ENCODE peak calls at places on chromosomes 12 and 14, in seven cellular contexts. M is NCI-H510A treated with DMSO at 0.1 percent for 48 hours, K is progenitor cell of endocrine pancreas, O is HCT116, T is epithelial cell of prostate, Y is MCF 10A, N is colonic mucosa. L is an unnamed sample.

GRCh38 chr14:65958664-65959562 is 527.3 kb upstream of the CCDC196 start:
- DNase-seq in M (peak), K (no peak), O (peak), T (no peak), Y (peak), N (peak), L (no peak)

GRCh38 chr12:99386907-99387306 is 260.6 kb upstream of the GARIN6 start:
- DNase-seq in M (peak), K (no peak), O (peak), T (no peak), Y (peak), N (no peak), L (peak)

GRCh38 chr12:56087220-56087619 is 7.3 kb downstream of the ERBB3 start:
- DNase-seq in M (peak), K (no peak), O (no peak), T (no peak), Y (peak), N (peak), L (no peak)

GRCh38 chr12:1346126-1346525 is 248.3 kb downstream of the FBXL14 start:
- DNase-seq in M (no peak), K (no peak), O (no peak), T (no peak), Y (no peak), N (no peak), L (no peak)

GRCh38 chr12:2884810-2885209 is 5.9 kb upstream of the TULP3 start:
- DNase-seq in M (no peak), K (no peak), O (no peak), T (no peak), Y (no peak), N (no peak), L (no peak)

GRCh38 chr14:92968291-92969020 is 45.5 kb downstream of the CHGA start:
- DNase-seq in M (no peak), K (no peak), O (no peak), T (no peak), Y (no peak), N (no peak), L (no peak)

GRCh38 chr12:82730832-82731497 is 44.3 kb downstream of the TMTC2 start:
- DNase-seq in M (no peak), K (no peak), O (no peak), T (no peak), Y (no peak), N (no peak), L (no peak)

GRCh38 chr12:30939234-30939633 is 12.7 kb downstream of the TSPAN11 start:
- DNase-seq in M (no peak), K (no peak), O (no peak), T (no peak), Y (peak), N (no peak), L (no peak)

GRCh38 chr12:102631274-102631673 is 150.9 kb upstream of the IGF1 start:
- DNase-seq in M (no peak), K (no peak), O (no peak), T (no peak), Y (peak), N (no peak), L (peak)

GRCh38 chr14:93728651-93729016 is 59.7 kb downstream of the PRIMA1 start:
- DNase-seq in M (no peak), K (no peak), O (no peak), T (no peak), Y (no peak), N (no peak), L (no peak)

GRCh38 chr14:75315143-75315542 is 36.5 kb downstream of the FOS start:
- DNase-seq in M (no peak), K (no peak), O (no peak), T (no peak), Y (peak), N (peak), L (no peak)

GRCh38 chr14:84825481-84825880 is 704.5 kb upstream of the FLRT2 start:
- DNase-seq in M (no peak), K (no peak), O (no peak), T (peak), Y (peak), N (no peak), L (peak)

GRCh38 chr14:103480595-103480994 is 42.0 kb downstream of the CKB start:
- DNase-seq in M (no peak), K (no peak), O (no peak), T (no peak), Y (no peak), N (no peak), L (no peak)

GRCh38 chr12:127770123-127770522 is 496.8 kb upstream of the TMEM132C start:
- DNase-seq in M (peak), K (no peak), O (no peak), T (no peak), Y (no peak), N (peak), L (no peak)

GRCh38 chr12:50188280-50188781 is 21.2 kb upstream of the CERS5 start:
- DNase-seq in M (no peak), K (no peak), O (no peak), T (no peak), Y (no peak), N (no peak), L (peak)

GRCh38 chr14:64536488-64537245 is 3.9 kb upstream of the HSPA2 start:
- DNase-seq in M (no peak), K (no peak), O (no peak), T (no peak), Y (peak), N (no peak), L (no peak)

GRCh38 chr12:108831309-108831991 is 25.9 kb downstream of the SSH1 start:
- DNase-seq in M (no peak), K (no peak), O (no peak), T (no peak), Y (no peak), N (no peak), L (no peak)

GRCh38 chr14:88522393-88522792 is 32.4 kb downstream of the PTPN21 start:
- DNase-seq in M (no peak), K (no peak), O (no peak), T (no peak), Y (no peak), N (no peak), L (no peak)

GRCh38 chr14:68703093-68703492 is 89.8 kb downstream of the ZFP36L1 start:
- DNase-seq in M (no peak), K (no peak), O (no peak), T (no peak), Y (peak), N (no peak), L (peak)

GRCh38 chr14:101442451-101442850 is 118.8 kb upstream of the DIO3 start:
- DNase-seq in M (no peak), K (no peak), O (no peak), T (no peak), Y (no peak), N (no peak), L (no peak)

GRCh38 chr12:70487440-70487839 is 121.3 kb downstream of the KCNMB4 start:
- DNase-seq in M (no peak), K (no peak), O (no peak), T (no peak), Y (no peak), N (no peak), L (no peak)

GRCh38 chr12:127829974-127830543 is 436.9 kb upstream of the TMEM132C start:
- DNase-seq in M (no peak), K (no peak), O (no peak), T (no peak), Y (no peak), N (no peak), L (no peak)

GRCh38 chr14:23209651-23210423 is 26.4 kb upstream of the SLC7A8 start:
- DNase-seq in M (no peak), K (no peak), O (no peak), T (peak), Y (peak), N (no peak), L (peak)

GRCh38 chr14:100386121-100386520 is 63.0 kb downstream of the SLC25A47 start:
- DNase-seq in M (no peak), K (no peak), O (no peak), T (no peak), Y (no peak), N (no peak), L (no peak)

GRCh38 chr12:31008961-31009840 is 64.5 kb upstream of the DDX11 start:
- DNase-seq in M (no peak), K (no peak), O (no peak), T (no peak), Y (no peak), N (no peak), L (no peak)

GRCh38 chr12:56237552-56237951 is 7.7 kb downstream of the SLC39A5 start:
- DNase-seq in M (no peak), K (no peak), O (no peak), T (no peak), Y (no peak), N (no peak), L (no peak)

GRCh38 chr14:24053548-24054323 is 1.9 kb downstream of the CARMIL3 start:
- DNase-seq in M (no peak), K (no peak), O (no peak), T (no peak), Y (no peak), N (peak), L (no peak)

L was measured in foreskin keratinocyte.